ENCODE peak calls at places on chromosome 2, in four cellular contexts. One of them, this sample, is unnamed.

GRCh38 chr2:27255660-27256059 is 7.2 kb downstream of the SLC30A3 start:
- DNase-seq in A549: no peak
- DNase-seq in AG10803: peak
- DNase-seq in activated T-cell treated with anti-CD3 and anti-CD28 coated beads for 1 hour: no peak
- DNase-seq in this sample: no peak

GRCh38 chr2:216548901-216549321 is 50.3 kb downstream of the RPL37A start:
- DNase-seq in A549: no peak
- DNase-seq in AG10803: peak
- DNase-seq in activated T-cell treated with anti-CD3 and anti-CD28 coated beads for 1 hour: no peak
- DNase-seq in this sample: no peak

GRCh38 chr2:180203972-180204371 is 196.9 kb upstream of the CWC22 start:
- DNase-seq in A549: no peak
- DNase-seq in AG10803: peak
- DNase-seq in activated T-cell treated with anti-CD3 and anti-CD28 coated beads for 1 hour: no peak
- DNase-seq in this sample: no peak

GRCh38 chr2:233593201-233593600 is 24.2 kb upstream of the UGT1A8 start:
- DNase-seq in A549: no peak
- DNase-seq in AG10803: no peak
- DNase-seq in activated T-cell treated with anti-CD3 and anti-CD28 coated beads for 1 hour: no peak
- DNase-seq in this sample: no peak

GRCh38 chr2:215904101-215904500 is 109.2 kb downstream of the MREG start:
- DNase-seq in A549: peak
- DNase-seq in AG10803: peak
- DNase-seq in activated T-cell treated with anti-CD3 and anti-CD28 coated beads for 1 hour: no peak
- DNase-seq in this sample: no peak

GRCh38 chr2:45452866-45453265 is 158.2 kb downstream of the SRBD1 start:
- DNase-seq in A549: no peak
- DNase-seq in AG10803: peak
- DNase-seq in activated T-cell treated with anti-CD3 and anti-CD28 coated beads for 1 hour: no peak
- DNase-seq in this sample: no peak

GRCh38 chr2:200950378-200950777 is 13.1 kb downstream of the ORC2 start:
- DNase-seq in A549: no peak
- DNase-seq in AG10803: no peak
- DNase-seq in activated T-cell treated with anti-CD3 and anti-CD28 coated beads for 1 hour: no peak
- DNase-seq in this sample: no peak

GRCh38 chr2:115160523-115161521 is 718.4 kb downstream of the DPP10 start:
- DNase-seq in A549: no peak
- DNase-seq in AG10803: no peak
- DNase-seq in activated T-cell treated with anti-CD3 and anti-CD28 coated beads for 1 hour: no peak
- DNase-seq in this sample: no peak

GRCh38 chr2:232988444-232988843 is 24.6 kb downstream of the NGEF start:
- DNase-seq in A549: peak
- DNase-seq in AG10803: peak
- DNase-seq in activated T-cell treated with anti-CD3 and anti-CD28 coated beads for 1 hour: no peak
- DNase-seq in this sample: no peak

GRCh38 chr2:110220193-110220564 is 7.8 kb upstream of the MTLN start:
- DNase-seq in A549: no peak
- DNase-seq in AG10803: no peak
- DNase-seq in activated T-cell treated with anti-CD3 and anti-CD28 coated beads for 1 hour: no peak
- DNase-seq in this sample: no peak

GRCh38 chr2:1548910-1549673 is 135.8 kb downstream of the TPO start:
- DNase-seq in A549: no peak
- DNase-seq in AG10803: no peak
- DNase-seq in activated T-cell treated with anti-CD3 and anti-CD28 coated beads for 1 hour: no peak
- DNase-seq in this sample: no peak

GRCh38 chr2:127418300-127419111 is at the start of gene PROC:
- DNase-seq in A549: no peak
- DNase-seq in AG10803: no peak
- DNase-seq in activated T-cell treated with anti-CD3 and anti-CD28 coated beads for 1 hour: no peak
- DNase-seq in this sample: no peak

GRCh38 chr2:240905176-240905781 is 857 bp upstream of the CROCC2 start:
- DNase-seq in A549: no peak
- DNase-seq in AG10803: no peak
- DNase-seq in activated T-cell treated with anti-CD3 and anti-CD28 coated beads for 1 hour: no peak
- DNase-seq in this sample: no peak

GRCh38 chr2:218003265-218003950 is 613 bp upstream of the TNS1 start:
- DNase-seq in A549: no peak
- DNase-seq in AG10803: peak
- DNase-seq in activated T-cell treated with anti-CD3 and anti-CD28 coated beads for 1 hour: no peak
- DNase-seq in this sample: no peak

GRCh38 chr2:241767464-241768250 is 9.0 kb upstream of the GAL3ST2 start:
- DNase-seq in A549: no peak
- DNase-seq in AG10803: no peak
- DNase-seq in activated T-cell treated with anti-CD3 and anti-CD28 coated beads for 1 hour: no peak
- DNase-seq in this sample: no peak

GRCh38 chr2:109410021-109410815 is 203.5 kb downstream of the SEPTIN10 start:
- DNase-seq in A549: no peak
- DNase-seq in AG10803: peak
- DNase-seq in activated T-cell treated with anti-CD3 and anti-CD28 coated beads for 1 hour: no peak
- DNase-seq in this sample: no peak

GRCh38 chr2:85705680-85706039 is 11.5 kb downstream of the GNLY start:
- DNase-seq in A549: peak
- DNase-seq in AG10803: peak
- DNase-seq in activated T-cell treated with anti-CD3 and anti-CD28 coated beads for 1 hour: no peak
- DNase-seq in this sample: no peak